ENCODE peak calls at places on chromosomes 13 and 19, in nine cellular contexts. C is mucosa of descending colon; J is CD4-positive, alpha-beta T cell; W is tibial nerve; V is transverse colon; Y is upper lobe of right lung; N is BE2C; A is A549; R is left lung. T is an unnamed sample.

GRCh38 chr19:36939153-36939552 is 23.0 kb downstream of the ZNF568 start:
- DNase-seq in V (no peak), N (no peak), A (no peak), Y (no peak), W (no peak), R (no peak), C (no peak), J (no peak), T (no peak)

GRCh38 chr19:36772341-36773222 is at the start of gene ZNF850:
- DNase-seq in W (peak; percentile 91), A (peak; percentile 89), Y (peak; percentile 95), R (peak; percentile 95), N (peak; percentile 95), V (peak; percentile 95), J (peak; percentile 91), C (peak; percentile 98), T (peak; percentile 96)

GRCh38 chr13:20525144-20525600 is 485 bp downstream of the CRYL1 start:
- DNase-seq in J (no peak), C (peak; percentile 57), W (no peak), V (peak; percentile 57), A (no peak), R (peak; percentile 88), Y (peak; percentile 69), N (no peak), T (peak; percentile 61)

GRCh38 chr13:98496239-98496668 is 80.7 kb downstream of the STK24 start:
- DNase-seq in W (peak; percentile 69), A (no peak), C (peak; percentile 48), V (peak; percentile 45), R (no peak), N (no peak), J (no peak), Y (no peak), T (no peak)

GRCh38 chr19:31348416-31349159 is 648 bp downstream of the TSHZ3 start:
- DNase-seq in V (no peak), C (no peak), N (no peak), J (no peak), A (no peak), R (no peak), Y (no peak), W (no peak), T (no peak)

GRCh38 chr19:55626350-55626749 is 2.0 kb upstream of the ZNF784 start:
- DNase-seq in J (peak; percentile 36), N (no peak), V (no peak), C (peak; percentile 26), R (no peak), A (no peak), W (no peak), Y (no peak), T (no peak)

GRCh38 chr19:2046046-2046907 is 4.8 kb downstream of the MKNK2 start:
- DNase-seq in R (peak; percentile 73), Y (no peak), J (no peak), V (no peak), A (no peak), N (no peak), C (no peak), W (no peak), T (no peak)

GRCh38 chr19:50909240-50910070 is 1.7 kb downstream of the KLK4 start:
- DNase-seq in R (no peak), V (peak; percentile 84), N (peak; percentile 98), A (peak; percentile 86), W (peak; percentile 31), C (peak; percentile 91), Y (no peak), J (no peak), T (peak; percentile 90)

GRCh38 chr19:940591-941291 is 14.9 kb downstream of the ARID3A start:
- DNase-seq in C (peak; percentile 83), V (peak; percentile 86), R (peak; percentile 92), Y (peak; percentile 90), A (no peak), W (peak; percentile 59), N (peak; percentile 85), J (peak; percentile 61), T (peak; percentile 77)

GRCh38 chr19:18418034-18418724 is 1.0 kb upstream of the SSBP4 start:
- DNase-seq in C (peak; percentile 40), W (no peak), R (peak; percentile 86), V (no peak), N (no peak), A (no peak), J (no peak), Y (peak; percentile 83), T (no peak)

GRCh38 chr19:47390533-47391488 is 28.5 kb downstream of the MEIS3 start:
- DNase-seq in J (no peak), R (no peak), C (no peak), Y (no peak), A (no peak), N (no peak), W (no peak), V (no peak), T (no peak)

GRCh38 chr19:42816901-42817300 is 51.4 kb upstream of the PSG8 start:
- DNase-seq in N (no peak), A (no peak), W (no peak), V (no peak), J (no peak), C (no peak), Y (no peak), R (no peak), T (no peak)

GRCh38 chr13:32019612-32020233 is 11.9 kb upstream of the FRY start:
- DNase-seq in V (peak; percentile 25), W (no peak), N (peak; percentile 73), Y (no peak), C (peak; percentile 71), R (no peak), J (no peak), A (peak; percentile 25), T (peak; percentile 40)

GRCh38 chr19:33393286-33394005 is 19.9 kb downstream of the CEBPG start:
- DNase-seq in J (no peak), R (peak; percentile 76), V (no peak), Y (no peak), A (no peak), N (peak; percentile 18), W (peak; percentile 9), C (no peak), T (no peak)

DNA sequence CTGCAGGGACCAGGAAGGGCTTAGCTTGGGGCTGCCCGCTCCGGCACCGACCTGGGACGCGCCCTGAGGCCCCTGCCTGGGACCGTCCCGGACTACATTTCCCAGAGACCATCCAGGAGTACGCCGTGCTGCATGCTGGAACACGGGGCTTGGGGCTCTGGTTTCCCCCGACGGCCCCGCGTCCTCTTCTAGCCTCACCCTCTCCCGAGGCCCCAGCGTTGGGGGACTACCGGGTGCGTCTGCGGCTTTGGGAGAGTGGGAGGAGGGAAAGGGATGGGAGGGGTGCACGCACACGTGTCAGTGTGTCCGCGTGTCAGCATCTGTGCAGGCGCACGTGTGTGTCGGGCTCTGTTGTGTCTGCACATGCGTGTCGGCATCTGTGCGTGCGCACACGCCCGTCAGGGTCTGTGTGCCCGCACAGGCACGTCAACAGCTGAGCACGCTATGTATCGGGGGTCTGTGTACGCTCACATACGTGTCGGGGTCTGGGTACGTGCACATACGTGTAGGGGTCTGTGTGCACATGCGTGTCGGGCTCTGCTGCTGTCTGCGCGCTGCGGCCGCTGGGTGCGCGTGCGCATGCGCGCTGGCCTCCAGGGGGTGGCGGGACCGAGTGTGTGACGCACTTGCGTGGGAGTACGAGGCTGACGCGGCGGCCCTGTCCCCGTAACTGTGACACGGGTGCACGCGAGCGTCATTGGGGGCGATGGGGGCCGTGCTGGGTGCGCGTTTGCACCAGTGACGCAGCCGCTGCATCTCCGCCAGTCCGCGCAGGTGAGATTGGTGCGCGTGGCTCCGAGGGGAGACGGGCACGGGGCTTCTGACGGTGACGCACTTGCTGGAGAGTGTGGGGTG is at the start of gene ZNF331:
- DNase-seq in Y (peak; percentile 93), C (peak; percentile 79), R (peak; percentile 92), A (peak; percentile 60), N (peak; percentile 80), V (peak; percentile 84), W (peak; percentile 73), J (peak; percentile 81), T (peak; percentile 71)
- TF ChIP-seq CTCF in Y (no peak), C (no peak), R (peak; percentile 11), A (no peak), N (peak; percentile 3), V (peak; percentile 62), W (no peak), J (no peak), T (no peak)

DNA sequence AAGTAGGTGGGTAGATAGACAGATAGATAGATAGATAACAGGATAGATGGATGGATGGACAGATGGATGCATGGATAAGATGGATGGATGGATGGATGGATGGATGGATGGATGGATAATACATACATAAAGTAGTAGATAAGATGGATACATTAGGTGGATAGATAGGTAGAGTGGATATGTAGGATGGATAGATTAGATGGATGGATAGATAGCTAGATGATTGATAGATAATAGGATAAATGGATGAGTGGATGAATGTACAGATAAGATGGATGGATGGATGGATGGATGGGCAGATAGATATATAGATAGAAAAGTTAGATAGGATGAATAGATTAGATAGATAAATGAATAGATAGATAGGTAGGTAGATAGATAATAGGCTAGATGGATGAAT is 2.1 kb downstream of the CYP4F3 start:
- DNase-seq in R (no peak), N (no peak), J (no peak), C (no peak), V (no peak), W (no peak), A (no peak), Y (no peak), T (no peak)
- H3K9me3 ChIP-seq in R (no peaks in the 10 kb centered on the region), N (no peaks in the 10 kb centered on the region), J (no peaks in the 10 kb centered on the region), C (no peaks in the 10 kb centered on the region), V (no peaks in the 10 kb centered on the region), W (no peaks in the 10 kb centered on the region), A (no peaks in the 10 kb centered on the region), Y (no peaks in the 10 kb centered on the region), T (no peaks in the 10 kb centered on the region)

GRCh38 chr19:28313633-28314032 is 899.3 kb downstream of the UQCRFS1 start:
- DNase-seq in R (no peak), N (no peak), Y (no peak), W (no peak), A (no peak), J (no peak), V (no peak), C (no peak), T (no peak)

GRCh38 chr19:28318469-28319179 is 894.3 kb downstream of the UQCRFS1 start:
- DNase-seq in V (no peak), R (no peak), A (no peak), Y (no peak), N (no peak), C (no peak), J (no peak), W (no peak), T (no peak)

GRCh38 chr19:28312269-28312668 is 900.7 kb downstream of the UQCRFS1 start:
- DNase-seq in A (no peak), R (no peak), J (no peak), V (no peak), N (no peak), C (no peak), Y (no peak), W (no peak), T (no peak)

GRCh38 chr19:28316464-28316863 is 896.5 kb downstream of the UQCRFS1 start:
- DNase-seq in N (no peak), V (no peak), R (no peak), J (no peak), W (no peak), A (no peak), C (no peak), Y (no peak), T (no peak)

GRCh38 chr19:28314771-28315170 is 898.2 kb downstream of the UQCRFS1 start:
- DNase-seq in N (no peak), C (no peak), J (no peak), A (no peak), Y (no peak), V (no peak), R (no peak), W (no peak), T (no peak)
- TF ChIP-seq CTCF in N (no peak), C (no peak), J (no peak), A (no peak), Y (no peak), V (no peak), R (no peak), W (no peak), T (no peak)

GRCh38 chr19:12015015-12015752 is 20.3 kb downstream of the ZNF433 start:
- DNase-seq in A (no peak), W (no peak), R (no peak), V (no peak), Y (no peak), N (no peak), C (no peak), J (no peak), T (no peak)
- H3K9me3 ChIP-seq in A (peaks cover 12% of the 10 kb centered on the region), W (no peaks in the 10 kb centered on the region), R (peaks cover 99% of the 10 kb centered on the region), V (peaks cover 71% of the 10 kb centered on the region), Y (peaks cover 38% of the 10 kb centered on the region), N (no peaks in the 10 kb centered on the region), C (peaks cover 97% of the 10 kb centered on the region), J (peaks cover 85% of the 10 kb centered on the region), T (peaks cover 22% of the 10 kb centered on the region)